ENCODE peak calls at places on chromosomes 4 and X, in six cellular contexts. B is PC-3, G is endodermal cell, D is IMR-90, T is mammary epithelial cell, C is neural progenitor cell. X is an unnamed sample. For H3K9me3, the result is how much of the 10 kb centered on the place peaks cover.

GRCh38 chrX:114626323-114626722 is 42.4 kb downstream of the HTR2C start:
- DNase-seq in B (peak), T (peak), G (no peak), C (peak), D (peak), X (peak)

GRCh38 chrX:21638311-21638710 is 19.8 kb downstream of the KLHL34 start:
- DNase-seq in G (no peak), B (peak), T (peak), C (no peak), D (peak), X (no peak)

GRCh38 chr4:109552240-109552639 is 7.8 kb upstream of the MCUB start:
- DNase-seq in C (no peak), D (no peak), B (no peak), T (no peak), G (no peak), X (no peak)

GRCh38 chr4:168587326-168588125 is 90.7 kb downstream of the PALLD start:
- DNase-seq in B (peak), T (peak), D (peak), C (no peak), G (peak), X (peak)

GRCh38 chr4:71775449-71775848 is 8.4 kb downstream of the GC start:
- DNase-seq in T (no peak), G (no peak), D (no peak), B (no peak), C (no peak), X (no peak)

GRCh38 chr4:83109480-83110221 is 4.9 kb downstream of the PLAC8 start:
- DNase-seq in B (peak), T (no peak), D (peak), G (peak), C (peak), X (peak)

GRCh38 chr4:157075811-157076577 is at the start of gene GLRB:
- DNase-seq in C (peak), G (peak), B (peak), T (peak), D (peak), X (peak)

GRCh38 chr4:87410669-87411068 is 11.7 kb upstream of the NUDT9 start:
- DNase-seq in D (peak), G (no peak), B (no peak), C (no peak), T (no peak), X (peak)

GRCh38 chrX:102042706-102043325 is 82.7 kb upstream of the TCEAL2 start:
- DNase-seq in T (no peak), C (no peak), B (peak), G (no peak), D (no peak), X (peak)

GRCh38 chr4:183987987-183988392 is 82.9 kb downstream of the STOX2 start:
- DNase-seq in T (peak), C (peak), G (peak), B (peak), D (peak), X (peak)

GRCh38 chr4:184306949-184307348 is 89.3 kb upstream of the ENPP6 start:
- DNase-seq in T (peak), D (peak), C (no peak), B (peak), G (no peak), X (no peak)

GRCh38 chrX:146186540-146186939 is 368.9 kb downstream of the SLITRK2 start:
- DNase-seq in T (no peak), B (no peak), D (no peak), C (no peak), G (no peak), X (no peak)

GRCh38 chr4:177251237-177251636 is 58.4 kb upstream of the NEIL3 start:
- DNase-seq in T (no peak), D (no peak), G (no peak), C (no peak), B (no peak), X (no peak)

GRCh38 chr4:169143335-169143734 is 127.4 kb downstream of the SH3RF1 start:
- DNase-seq in T (no peak), D (no peak), C (peak), G (peak), B (no peak), X (no peak)

GRCh38 chrX:44474410-44474809 is 68.2 kb downstream of the FUNDC1 start:
- DNase-seq in G (no peak), T (peak), B (peak), C (no peak), D (no peak), X (no peak)

GRCh38 chr4:41176357-41176756 is 38.0 kb downstream of the APBB2 start:
- DNase-seq in D (peak), T (no peak), B (peak), C (no peak), G (no peak), X (peak)

GRCh38 chr4:105145913-105146285 is 777 bp upstream of the TET2 start:
- DNase-seq in D (no peak), B (no peak), G (peak), C (peak), T (no peak), X (no peak)

GRCh38 chr4:180148737-180149136 is 2094.5 kb upstream of the TENM3 start:
- DNase-seq in B (no peak), T (no peak), C (no peak), D (peak), G (no peak), X (no peak)

GRCh38 chr4:16382571-16382970 is 156.3 kb upstream of the TAPT1 start:
- DNase-seq in D (no peak), C (no peak), B (no peak), G (no peak), T (no peak), X (no peak)
- H3K9ac ChIP-seq in D (no peak), C (no peak), B (no peak), G (no peak), T (no peak), X (no peak)

GRCh38 chr4:256492-256891 is 48.8 kb downstream of the ZNF732 start:
- DNase-seq in T (no peak), G (no peak), C (no peak), D (no peak), B (no peak), X (no peak)
- H3K9me3 ChIP-seq in T (half or more), G (half or more), C (half or more), D (under half), B (under half), X (half or more)

GRCh38 chr4:1373892-1374705 is 27.1 kb downstream of the UVSSA start:
- DNase-seq in G (peak), D (no peak), C (no peak), T (no peak), B (no peak), X (no peak)
- H3K9ac ChIP-seq in G (no peak), D (no peak), C (no peak), T (no peak), B (no peak), X (no peak)

GRCh38 chr4:161714022-161714751 is 449.6 kb downstream of the FSTL5 start:
- DNase-seq in C (no peak), T (peak), G (no peak), B (peak), D (peak), X (peak)

GRCh38 chr4:161714928-161715327 is 448.9 kb downstream of the FSTL5 start:
- DNase-seq in C (no peak), D (peak), T (no peak), B (no peak), G (no peak), X (peak)

DNA sequence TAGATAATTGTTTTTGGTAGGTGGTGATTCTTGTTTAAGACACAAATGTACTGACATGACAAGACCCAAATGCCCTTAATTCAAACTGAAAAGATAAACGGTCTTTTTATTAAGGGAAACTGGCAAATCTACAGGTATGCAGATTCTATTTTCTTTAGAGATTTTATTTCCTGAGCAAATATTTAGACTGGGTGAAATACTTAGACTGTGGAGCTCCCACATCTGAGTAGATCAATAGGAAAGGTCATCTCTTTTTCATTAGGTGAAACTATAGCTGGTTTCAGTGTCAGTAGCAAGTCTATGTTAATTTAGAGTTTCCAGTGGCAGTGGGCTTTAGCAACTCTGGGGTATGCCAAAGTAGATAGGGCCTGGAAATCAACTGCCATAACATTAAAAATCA is 446.7 kb downstream of the FSTL5 start:
- DNase-seq in B (no peak), C (no peak), D (no peak), G (no peak), T (no peak), X (no peak)
- H3K9me3 ChIP-seq in B (under half), C (under half), D (under half), G (under half), T (under half), X (under half)

DNA sequence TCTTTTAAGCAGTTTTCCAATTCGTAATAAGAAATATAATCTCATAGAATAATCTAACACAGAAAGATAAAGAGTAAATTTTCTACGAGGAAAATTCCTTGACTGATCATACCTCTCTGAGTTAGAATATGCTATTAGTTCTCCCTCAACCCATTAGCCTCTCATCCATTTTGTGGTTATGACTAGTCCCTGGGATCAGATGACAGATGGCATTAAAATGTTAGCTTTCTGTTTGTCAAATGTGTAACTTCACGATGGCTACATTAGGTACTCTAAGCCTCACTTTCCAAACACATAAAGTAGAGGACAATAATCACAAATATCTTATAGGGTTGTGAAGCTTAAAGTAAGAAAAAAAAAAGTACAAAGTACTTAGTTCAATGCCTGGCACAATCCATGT is 112.2 kb downstream of the ZAR1 start:
- DNase-seq in D (peak), C (no peak), T (peak), B (peak), G (no peak), X (peak)
- H3K9ac ChIP-seq in D (no peak), C (no peak), T (no peak), B (peak), G (no peak), X (no peak)

DNA sequence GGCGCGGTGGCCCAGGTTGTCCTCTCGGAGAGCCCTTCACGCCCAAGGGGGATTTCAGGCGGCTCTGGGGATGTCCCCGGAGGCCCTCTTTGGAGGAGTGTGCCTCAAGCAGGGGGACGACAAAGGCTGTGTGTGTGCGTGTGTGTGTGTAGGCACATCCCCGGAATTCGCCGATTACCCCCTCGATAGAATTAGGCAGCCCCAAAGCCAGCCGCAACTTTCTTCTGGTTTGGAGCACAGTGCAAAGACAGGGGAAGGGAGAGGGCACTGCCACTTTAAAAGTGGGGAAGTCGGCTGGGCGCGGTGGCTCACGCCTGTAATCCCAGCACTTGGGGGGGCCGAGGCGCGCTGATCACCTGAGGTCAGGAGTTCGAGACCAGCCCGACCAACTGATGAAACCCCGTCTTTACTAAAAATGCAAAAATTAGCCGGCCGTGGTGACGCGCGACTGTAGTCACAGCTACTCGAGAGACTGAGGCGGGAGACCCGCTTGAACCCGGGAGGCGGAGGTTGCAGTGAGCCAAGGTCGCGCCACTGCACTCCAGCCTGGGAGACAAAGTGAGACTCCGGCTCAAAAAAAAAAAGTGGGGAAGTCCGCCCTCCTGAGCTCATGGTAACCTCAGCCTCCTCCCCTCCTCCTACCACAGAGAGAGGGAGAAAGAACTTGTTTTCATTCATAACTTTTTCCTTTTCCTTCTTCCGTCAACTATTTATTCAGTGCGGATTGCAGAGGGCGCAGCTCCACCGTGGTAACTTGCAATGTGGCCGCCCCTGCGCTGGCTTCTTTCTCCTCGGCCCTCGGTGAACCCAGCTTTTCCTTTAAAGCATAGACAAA is 2.4 kb downstream of the SPRY1 start:
- DNase-seq in G (peak), T (peak), B (peak), D (peak), C (peak), X (peak)
- H3K9me3 ChIP-seq in G (under half), T (under half), B (under half), D (under half), C (under half), X (under half)

X was measured in adipocyte.